ENCODE peak calls at places on chromosomes 1 and 21, in nine cellular contexts. One of them, this sample, is unnamed.

GRCh38 chr1:12013317-12013588 is 6.0 kb upstream of the MIIP start:
- DNase-seq in HCT116: no peak
- DNase-seq in fibroblast of lung: no peak
- DNase-seq in left lung: no peak
- DNase-seq in CD8-positive, alpha-beta T cell: no peak
- DNase-seq in pancreas: no peak
- DNase-seq in dorsolateral prefrontal cortex: no peak
- DNase-seq in prostate gland: no peak
- DNase-seq in IMR-90: no peak
- DNase-seq in this sample: no peak

GRCh38 chr1:17507916-17508315 is 31.6 kb upstream of the ARHGEF10L start:
- DNase-seq in HCT116: no peak
- DNase-seq in fibroblast of lung: no peak
- DNase-seq in left lung: no peak
- DNase-seq in CD8-positive, alpha-beta T cell: no peak
- DNase-seq in pancreas: no peak
- DNase-seq in dorsolateral prefrontal cortex: no peak
- DNase-seq in prostate gland: no peak
- DNase-seq in IMR-90: no peak
- DNase-seq in this sample: peak; percentile 56

GRCh38 chr1:174875306-174875705 is 124.4 kb upstream of the CACYBP start:
- DNase-seq in HCT116: no peak
- DNase-seq in fibroblast of lung: no peak
- DNase-seq in left lung: no peak
- DNase-seq in CD8-positive, alpha-beta T cell: no peak
- DNase-seq in pancreas: peak; percentile 85
- DNase-seq in dorsolateral prefrontal cortex: no peak
- DNase-seq in prostate gland: peak; percentile 13
- DNase-seq in IMR-90: no peak
- DNase-seq in this sample: no peak

GRCh38 chr1:201916649-201917249 is 28.1 kb downstream of the SHISA4 start:
- DNase-seq in HCT116: no peak
- DNase-seq in fibroblast of lung: peak; percentile 97
- DNase-seq in left lung: no peak
- DNase-seq in CD8-positive, alpha-beta T cell: no peak
- DNase-seq in pancreas: peak; percentile 38
- DNase-seq in dorsolateral prefrontal cortex: no peak
- DNase-seq in prostate gland: no peak
- DNase-seq in IMR-90: peak; percentile 94
- DNase-seq in this sample: no peak

GRCh38 chr1:39501666-39502065 is 10.2 kb downstream of the BMP8A start:
- DNase-seq in HCT116: no peak
- DNase-seq in fibroblast of lung: peak; percentile 83
- DNase-seq in left lung: no peak
- DNase-seq in CD8-positive, alpha-beta T cell: no peak
- DNase-seq in pancreas: no peak
- DNase-seq in dorsolateral prefrontal cortex: no peak
- DNase-seq in prostate gland: no peak
- DNase-seq in IMR-90: peak; percentile 68
- DNase-seq in this sample: no peak

GRCh38 chr1:212229654-212230053 is 55.6 kb upstream of the PPP2R5A start:
- DNase-seq in HCT116: no peak
- DNase-seq in fibroblast of lung: no peak
- DNase-seq in left lung: no peak
- DNase-seq in CD8-positive, alpha-beta T cell: no peak
- DNase-seq in pancreas: no peak
- DNase-seq in dorsolateral prefrontal cortex: no peak
- DNase-seq in prostate gland: no peak
- DNase-seq in IMR-90: peak; percentile 85
- DNase-seq in this sample: peak; percentile 51

GRCh38 chr1:151993734-151994496 is at the start of gene S100A10:
- DNase-seq in HCT116: no peak
- DNase-seq in fibroblast of lung: peak; percentile 76
- DNase-seq in left lung: peak; percentile 94
- DNase-seq in CD8-positive, alpha-beta T cell: peak; percentile 72
- DNase-seq in pancreas: peak; percentile 68
- DNase-seq in dorsolateral prefrontal cortex: no peak
- DNase-seq in prostate gland: peak; percentile 70
- DNase-seq in IMR-90: peak; percentile 68
- DNase-seq in this sample: peak; percentile 64

GRCh38 chr1:201562659-201563405 is 23.9 kb downstream of the NAV1 start:
- DNase-seq in HCT116: no peak
- DNase-seq in fibroblast of lung: peak; percentile 77
- DNase-seq in left lung: no peak
- DNase-seq in CD8-positive, alpha-beta T cell: no peak
- DNase-seq in pancreas: peak; percentile 5
- DNase-seq in dorsolateral prefrontal cortex: no peak
- DNase-seq in prostate gland: no peak
- DNase-seq in IMR-90: peak; percentile 97
- DNase-seq in this sample: no peak

GRCh38 chr1:46508760-46509159 is 19.1 kb downstream of the DMBX1 start:
- DNase-seq in HCT116: no peak
- DNase-seq in fibroblast of lung: no peak
- DNase-seq in left lung: peak; percentile 21
- DNase-seq in CD8-positive, alpha-beta T cell: no peak
- DNase-seq in pancreas: no peak
- DNase-seq in dorsolateral prefrontal cortex: no peak
- DNase-seq in prostate gland: no peak
- DNase-seq in IMR-90: peak; percentile 15
- DNase-seq in this sample: no peak

GRCh38 chr1:111639602-111640198 is 20.1 kb downstream of the RAP1A start:
- DNase-seq in HCT116: no peak
- DNase-seq in fibroblast of lung: no peak
- DNase-seq in left lung: no peak
- DNase-seq in CD8-positive, alpha-beta T cell: no peak
- DNase-seq in pancreas: no peak
- DNase-seq in dorsolateral prefrontal cortex: no peak
- DNase-seq in prostate gland: no peak
- DNase-seq in IMR-90: no peak
- DNase-seq in this sample: no peak

GRCh38 chr1:5716126-5716525 is 276.1 kb downstream of the NPHP4 start:
- DNase-seq in HCT116: no peak
- DNase-seq in fibroblast of lung: no peak
- DNase-seq in left lung: no peak
- DNase-seq in CD8-positive, alpha-beta T cell: no peak
- DNase-seq in pancreas: no peak
- DNase-seq in dorsolateral prefrontal cortex: no peak
- DNase-seq in prostate gland: no peak
- DNase-seq in IMR-90: no peak
- DNase-seq in this sample: no peak

GRCh38 chr1:17819129-17819802 is 64.1 kb downstream of the ACTL8 start:
- DNase-seq in HCT116: no peak
- DNase-seq in fibroblast of lung: no peak
- DNase-seq in left lung: no peak
- DNase-seq in CD8-positive, alpha-beta T cell: no peak
- DNase-seq in pancreas: no peak
- DNase-seq in dorsolateral prefrontal cortex: no peak
- DNase-seq in prostate gland: no peak
- DNase-seq in IMR-90: no peak
- DNase-seq in this sample: peak; percentile 80

GRCh38 chr1:86548863-86549262 is 2.0 kb downstream of the CLCA4 start:
- DNase-seq in HCT116: no peak
- DNase-seq in fibroblast of lung: no peak
- DNase-seq in left lung: no peak
- DNase-seq in CD8-positive, alpha-beta T cell: no peak
- DNase-seq in pancreas: no peak
- DNase-seq in dorsolateral prefrontal cortex: no peak
- DNase-seq in prostate gland: no peak
- DNase-seq in IMR-90: no peak
- DNase-seq in this sample: no peak

GRCh38 chr1:156747737-156748669 is 3.5 kb downstream of the HDGF start:
- DNase-seq in HCT116: no peak
- DNase-seq in fibroblast of lung: no peak
- DNase-seq in left lung: no peak
- DNase-seq in CD8-positive, alpha-beta T cell: no peak
- DNase-seq in pancreas: no peak
- DNase-seq in dorsolateral prefrontal cortex: no peak
- DNase-seq in prostate gland: no peak
- DNase-seq in IMR-90: no peak
- DNase-seq in this sample: no peak

GRCh38 chr1:245823408-245824147 is 668.8 kb downstream of the KIF26B start:
- DNase-seq in HCT116: no peak
- DNase-seq in fibroblast of lung: peak; percentile 70
- DNase-seq in left lung: no peak
- DNase-seq in CD8-positive, alpha-beta T cell: no peak
- DNase-seq in pancreas: no peak
- DNase-seq in dorsolateral prefrontal cortex: no peak
- DNase-seq in prostate gland: no peak
- DNase-seq in IMR-90: no peak
- DNase-seq in this sample: no peak

GRCh38 chr1:10888791-10889627 is 92.6 kb upstream of the CASZ1 start:
- DNase-seq in HCT116: no peak
- DNase-seq in fibroblast of lung: no peak
- DNase-seq in left lung: peak; percentile 72
- DNase-seq in CD8-positive, alpha-beta T cell: no peak
- DNase-seq in pancreas: no peak
- DNase-seq in dorsolateral prefrontal cortex: no peak
- DNase-seq in prostate gland: no peak
- DNase-seq in IMR-90: no peak
- DNase-seq in this sample: no peak

GRCh38 chr1:245052258-245052657 is 102.5 kb upstream of the KIF26B start:
- DNase-seq in HCT116: no peak
- DNase-seq in fibroblast of lung: no peak
- DNase-seq in left lung: no peak
- DNase-seq in CD8-positive, alpha-beta T cell: no peak
- DNase-seq in pancreas: no peak
- DNase-seq in dorsolateral prefrontal cortex: no peak
- DNase-seq in prostate gland: no peak
- DNase-seq in IMR-90: no peak
- DNase-seq in this sample: no peak

DNA sequence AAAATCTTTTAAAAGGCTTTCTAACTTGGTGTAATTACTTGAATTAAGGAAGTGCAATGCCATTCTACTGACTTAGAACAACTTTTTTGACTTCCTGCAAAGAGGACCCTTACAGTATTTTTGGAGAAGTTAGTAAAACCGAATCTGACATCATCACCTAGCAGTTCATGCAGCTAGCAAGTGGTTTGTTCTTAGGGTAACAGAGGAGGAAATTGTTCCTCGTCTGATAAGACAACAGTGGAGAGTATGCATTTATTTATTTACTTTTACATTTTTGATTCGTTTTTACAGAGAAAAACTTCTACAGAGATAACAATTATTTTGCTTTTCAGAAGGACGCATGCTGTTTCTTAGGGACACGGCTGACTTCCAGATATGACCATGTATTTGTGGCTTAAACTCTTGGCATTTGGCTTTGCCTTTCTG is at the start of gene PTPRC:
- DNase-seq in HCT116: no peak
- DNase-seq in fibroblast of lung: no peak
- DNase-seq in left lung: no peak
- DNase-seq in CD8-positive, alpha-beta T cell: no peak
- DNase-seq in pancreas: no peak
- DNase-seq in dorsolateral prefrontal cortex: no peak
- DNase-seq in prostate gland: no peak
- DNase-seq in IMR-90: no peak
- DNase-seq in this sample: no peak
- H3K4me3 ChIP-seq in HCT116: no peak within 1 kb of the TSS
- H3K4me3 ChIP-seq in fibroblast of lung: no peak within 1 kb of the TSS
- H3K4me3 ChIP-seq in left lung: peak within 1 kb of the TSS; percentile 39
- H3K4me3 ChIP-seq in CD8-positive, alpha-beta T cell: peak within 1 kb of the TSS; percentile 83
- H3K4me3 ChIP-seq in pancreas: no peak within 1 kb of the TSS
- H3K4me3 ChIP-seq in dorsolateral prefrontal cortex: peak within 1 kb of the TSS; percentile 43
- H3K4me3 ChIP-seq in prostate gland: no peak within 1 kb of the TSS
- H3K4me3 ChIP-seq in IMR-90: no peak within 1 kb of the TSS
- H3K4me3 ChIP-seq in this sample: no peak within 1 kb of the TSS

DNA sequence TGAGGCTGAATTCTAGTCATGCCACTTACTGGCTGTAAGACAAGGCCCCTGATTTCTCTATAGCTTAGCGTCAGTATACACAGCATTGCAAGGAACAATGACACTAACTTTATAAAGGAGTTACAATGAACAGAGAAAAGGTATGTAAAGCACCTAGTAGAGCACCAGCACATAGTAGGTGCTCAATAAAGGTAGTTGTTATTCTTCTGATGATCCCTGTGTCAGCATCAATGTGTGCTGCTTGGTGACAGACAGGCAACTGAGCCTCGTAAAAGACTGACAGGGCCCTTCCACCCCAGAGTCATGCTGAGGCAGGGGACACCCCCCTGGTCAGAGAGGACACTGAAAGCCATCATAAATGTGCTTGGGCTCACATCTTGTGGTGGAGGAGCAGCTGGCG is 43.3 kb downstream of the GRHL3 start:
- DNase-seq in HCT116: no peak
- DNase-seq in fibroblast of lung: no peak
- DNase-seq in left lung: no peak
- DNase-seq in CD8-positive, alpha-beta T cell: no peak
- DNase-seq in pancreas: no peak
- DNase-seq in dorsolateral prefrontal cortex: no peak
- DNase-seq in prostate gland: no peak
- DNase-seq in IMR-90: no peak
- DNase-seq in this sample: no peak
- H3K27ac ChIP-seq in HCT116: no peak overlapping the region
- H3K27ac ChIP-seq in fibroblast of lung: no peak overlapping the region
- H3K27ac ChIP-seq in left lung: no peak overlapping the region
- H3K27ac ChIP-seq in CD8-positive, alpha-beta T cell: no peak overlapping the region
- H3K27ac ChIP-seq in pancreas: no peak overlapping the region
- H3K27ac ChIP-seq in dorsolateral prefrontal cortex: no peak overlapping the region
- H3K27ac ChIP-seq in prostate gland: no peak overlapping the region
- H3K27ac ChIP-seq in IMR-90: no peak overlapping the region
- H3K27ac ChIP-seq in this sample: no peak overlapping the region

GRCh38 chr21:30072496-30072895 is 94.1 kb downstream of the CLDN17 start:
- DNase-seq in HCT116: no peak
- DNase-seq in fibroblast of lung: no peak
- DNase-seq in left lung: no peak
- DNase-seq in CD8-positive, alpha-beta T cell: no peak
- DNase-seq in pancreas: peak; percentile 17
- DNase-seq in dorsolateral prefrontal cortex: no peak
- DNase-seq in prostate gland: peak; percentile 37
- DNase-seq in IMR-90: no peak
- DNase-seq in this sample: peak; percentile 70
- TF ChIP-seq CTCF in HCT116: no peak
- TF ChIP-seq CTCF in fibroblast of lung: no peak
- TF ChIP-seq CTCF in left lung: no peak
- TF ChIP-seq CTCF in CD8-positive, alpha-beta T cell: no peak
- TF ChIP-seq CTCF in pancreas: no peak
- TF ChIP-seq CTCF in dorsolateral prefrontal cortex: no peak
- TF ChIP-seq CTCF in prostate gland: no peak
- TF ChIP-seq CTCF in IMR-90: no peak
- TF ChIP-seq CTCF in this sample: peak; percentile 78

DNA sequence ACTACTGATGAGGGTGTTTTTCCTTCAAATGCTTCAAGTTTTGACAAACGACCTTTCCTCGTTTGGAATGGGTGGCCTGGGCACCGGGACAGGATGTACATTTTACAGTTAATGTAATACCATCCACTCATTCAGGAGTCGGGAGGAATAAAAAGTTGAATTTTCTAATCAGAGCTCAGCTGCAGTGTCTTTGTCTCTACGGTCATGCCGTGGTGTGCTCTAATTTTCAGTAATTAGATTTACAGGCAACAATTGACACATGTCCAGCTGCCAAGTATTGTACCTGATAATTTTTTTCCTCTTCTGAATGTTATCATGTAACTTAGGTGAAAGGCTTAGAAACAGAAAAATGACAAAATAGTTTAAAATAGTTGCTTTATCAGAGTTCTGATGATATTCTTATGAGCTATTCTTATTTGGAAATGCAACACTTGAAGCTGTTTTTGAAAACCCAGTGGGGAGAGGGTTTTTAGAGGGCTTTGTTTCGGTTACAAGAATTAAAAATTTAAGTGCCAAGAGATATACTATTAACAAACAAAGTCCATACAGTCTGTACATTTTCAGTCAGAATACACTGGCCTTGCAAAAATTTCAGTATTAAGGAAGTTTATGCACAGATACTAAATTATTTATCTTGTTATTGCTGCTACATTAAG is 1.0 kb downstream of the CDKN2C start:
- DNase-seq in HCT116: no peak
- DNase-seq in fibroblast of lung: peak; percentile 43
- DNase-seq in left lung: no peak
- DNase-seq in CD8-positive, alpha-beta T cell: no peak
- DNase-seq in pancreas: no peak
- DNase-seq in dorsolateral prefrontal cortex: no peak
- DNase-seq in prostate gland: no peak
- DNase-seq in IMR-90: no peak
- DNase-seq in this sample: no peak
- H3K4me3 ChIP-seq in HCT116: no peak overlapping the region
- H3K4me3 ChIP-seq in fibroblast of lung: peak overlapping the region; percentile 83
- H3K4me3 ChIP-seq in left lung: peak overlapping the region; percentile 88
- H3K4me3 ChIP-seq in CD8-positive, alpha-beta T cell: peak overlapping the region; percentile 88
- H3K4me3 ChIP-seq in pancreas: peak overlapping the region; percentile 82
- H3K4me3 ChIP-seq in dorsolateral prefrontal cortex: peak overlapping the region; percentile 72
- H3K4me3 ChIP-seq in prostate gland: peak overlapping the region; percentile 79
- H3K4me3 ChIP-seq in IMR-90: peak overlapping the region; percentile 88
- H3K4me3 ChIP-seq in this sample: peak overlapping the region; percentile 90